ENCODE peak calls at places on chromosome X, in five cellular contexts. P is transverse colon, D is astrocyte of the spinal cord, J is AG09319, L is tibial nerve. H is an unnamed sample.

GRCh38 chrX:155745792-155746191 is 133.0 kb upstream of the TMLHE start:
- DNase-seq in P (peak), D (peak), J (no peak), L (no peak), H (no peak)

GRCh38 chrX:12791253-12792228 is at the start of gene PRPS2:
- DNase-seq in P (peak), L (peak), J (no peak), D (peak), H (no peak)

GRCh38 chrX:149284616-149285015 is 220.5 kb downstream of the IDS start:
- DNase-seq in J (no peak), P (no peak), L (no peak), D (no peak), H (no peak)

GRCh38 chrX:139967300-139967699 is 2.0 kb upstream of the CXorf66 start:
- DNase-seq in J (no peak), P (peak), L (no peak), D (no peak), H (no peak)

GRCh38 chrX:125203737-125204578 is 115.7 kb upstream of the TEX13C start:
- DNase-seq in L (no peak), J (no peak), D (peak), P (no peak), H (no peak)

GRCh38 chrX:116243039-116243438 is 72.5 kb downstream of the AGTR2 start:
- DNase-seq in J (no peak), P (no peak), D (no peak), L (no peak), H (no peak)

GRCh38 chrX:68498044-68498507 is 775 bp upstream of the YIPF6 start:
- DNase-seq in D (peak), P (no peak), L (no peak), J (no peak), H (no peak)

GRCh38 chrX:103774070-103774642 is 2.5 kb upstream of the PLP1 start:
- DNase-seq in L (no peak), J (no peak), D (peak), P (no peak), H (no peak)

GRCh38 chrX:154488336-154489075 is 1.9 kb downstream of the SLC10A3 start:
- DNase-seq in D (no peak), J (no peak), L (no peak), P (no peak), H (no peak)

GRCh38 chrX:77875372-77875771 is 19.9 kb downstream of the MAGT1 start:
- DNase-seq in L (no peak), J (no peak), D (no peak), P (no peak), H (no peak)

GRCh38 chrX:69555396-69556023 is 51.4 kb downstream of the NALF2 start:
- DNase-seq in D (no peak), L (no peak), P (no peak), J (no peak), H (no peak)

GRCh38 chrX:123859409-123859827 is 435 bp upstream of the XIAP start:
- DNase-seq in J (no peak), P (peak), D (no peak), L (peak), H (no peak)

GRCh38 chrX:352582-353314 is 34.0 kb downstream of the PPP2R3B start:
- DNase-seq in P (no peak), D (no peak), J (no peak), L (no peak), H (peak)

GRCh38 chrX:115639481-115639880 is 78.5 kb downstream of the PLS3 start:
- DNase-seq in J (no peak), D (no peak), P (no peak), L (no peak), H (no peak)

GRCh38 chrX:645024-645376 is 14.4 kb downstream of the SHOX start:
- DNase-seq in J (no peak), L (no peak), P (peak), D (no peak), H (no peak)

GRCh38 chrX:47637546-47638195 is 7.9 kb upstream of the CFP start:
- DNase-seq in L (no peak), J (no peak), P (peak), D (peak), H (no peak)

GRCh38 chrX:54042609-54043010 is 1.7 kb downstream of the PHF8 start:
- DNase-seq in L (peak), J (peak), D (peak), P (peak), H (no peak)

GRCh38 chrX:26071618-26072017 is 66.5 kb upstream of the MAGEB18 start:
- DNase-seq in D (no peak), L (no peak), P (no peak), J (no peak), H (peak)

GRCh38 chrX:129961180-129962083 is 21.0 kb upstream of the BCORL1 start:
- DNase-seq in L (no peak), D (no peak), P (peak), J (no peak), H (no peak)

GRCh38 chrX:48107717-48108116 is 22.7 kb upstream of the SPACA5B start:
- DNase-seq in D (no peak), P (no peak), J (no peak), L (no peak), H (no peak)

GRCh38 chrX:45710081-45710801 is 509.6 kb upstream of the DIPK2B start:
- DNase-seq in P (no peak), L (no peak), J (peak), D (peak), H (no peak)

GRCh38 chrX:34656842-34657780 is at the start of gene TMEM47:
- DNase-seq in L (peak), P (peak), D (peak), J (peak), H (peak)

GRCh38 chrX:132692526-132692925 is 203.7 kb upstream of the MBNL3 start:
- DNase-seq in P (no peak), D (no peak), L (no peak), J (no peak), H (no peak)

GRCh38 chrX:6307156-6307555 is 78.5 kb upstream of the NLGN4X start:
- DNase-seq in D (no peak), P (no peak), J (no peak), L (no peak), H (no peak)

GRCh38 chrX:115898382-115899001 is 272.1 kb upstream of the AGTR2 start:
- DNase-seq in L (no peak), D (peak), J (no peak), P (peak), H (no peak)

GRCh38 chrX:72128183-72128834 is 3.4 kb downstream of the RTL5 start:
- DNase-seq in D (no peak), J (no peak), P (no peak), L (no peak), H (no peak)

GRCh38 chrX:9374537-9374936 is 90.3 kb upstream of the TBL1X start:
- DNase-seq in D (no peak), L (no peak), J (no peak), P (peak), H (no peak)

GRCh38 chrX:16930392-16930791 is 16.1 kb upstream of the REPS2 start:
- DNase-seq in D (no peak), L (no peak), P (no peak), J (no peak), H (no peak)

GRCh38 chrX:24097741-24098140 is 43.0 kb downstream of the EIF2S3 start:
- DNase-seq in L (no peak), P (no peak), J (peak), D (no peak), H (no peak)

GRCh38 chrX:16839852-16840460 is 30.2 kb downstream of the RBBP7 start:
- DNase-seq in L (no peak), D (peak), J (peak), P (no peak), H (no peak)

GRCh38 chrX:72572248-72573157 is at the start of gene HDAC8:
- DNase-seq in P (peak), L (peak), J (peak), D (peak), H (no peak)

GRCh38 chrX:11269996-11270395 is 23.2 kb upstream of the AMELX start:
- DNase-seq in P (no peak), L (no peak), J (no peak), D (no peak), H (no peak)

GRCh38 chrX:120769576-120770341 is 105.9 kb downstream of the CT47B1 start:
- DNase-seq in L (no peak), J (peak), P (no peak), D (peak), H (no peak)

GRCh38 chrX:73765776-73766465 is 202.9 kb downstream of the CHIC1 start:
- DNase-seq in D (no peak), J (no peak), L (no peak), P (no peak), H (no peak)

GRCh38 chrX:47854474-47854873 is 17.8 kb downstream of the ZNF81 start:
- DNase-seq in J (no peak), D (peak), L (peak), P (peak), H (no peak)

GRCh38 chrX:16825306-16826035 is 39.2 kb downstream of the TXLNG start:
- DNase-seq in L (no peak), P (no peak), J (peak), D (no peak), H (no peak)

DNA sequence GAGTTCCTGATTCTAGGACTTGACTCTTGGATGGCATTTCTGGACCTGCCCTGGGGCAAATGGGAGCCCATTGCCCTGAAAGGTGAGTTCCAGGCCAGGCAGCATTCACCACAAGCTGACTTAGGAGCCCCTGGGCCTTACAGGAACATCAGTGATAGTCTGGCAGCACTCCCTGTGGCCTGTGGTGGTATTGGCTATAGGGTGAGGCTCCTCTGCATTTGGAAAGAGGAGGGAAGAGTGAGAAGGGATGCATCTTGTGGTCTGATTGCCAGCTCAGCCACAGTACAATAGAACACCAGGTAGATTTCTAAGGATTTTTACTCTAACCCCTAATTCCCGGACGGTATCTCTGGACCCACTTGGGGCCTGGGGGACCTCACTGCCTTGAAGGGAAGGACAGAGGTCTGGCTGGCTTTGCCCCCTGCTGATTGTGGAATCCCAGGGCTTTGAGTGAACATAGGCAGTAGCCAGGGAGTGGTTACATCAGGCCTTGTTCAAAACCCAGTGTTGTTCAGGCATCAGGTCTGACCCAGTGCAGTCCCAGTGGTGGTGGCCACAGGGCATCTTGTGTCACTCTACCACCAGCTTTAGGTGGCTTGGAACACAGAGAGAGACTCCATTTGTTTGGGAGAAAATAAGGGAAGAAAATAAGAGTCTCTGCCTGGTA is 32.9 kb downstream of the MAGED4 start:
- DNase-seq in D (no peak), P (no peak), L (no peak), J (no peak), H (no peak)
- TF ChIP-seq CTCF in D (no peak), P (no peak), L (no peak), J (no peak), H (peak)

GRCh38 chrX:22975786-22976185 is 24.0 kb upstream of the DDX53 start:
- DNase-seq in P (no peak), J (no peak), L (no peak), D (no peak), H (no peak)
- TF ChIP-seq CTCF in P (no peak), J (no peak), L (no peak), D (no peak), H (no peak)

DNA sequence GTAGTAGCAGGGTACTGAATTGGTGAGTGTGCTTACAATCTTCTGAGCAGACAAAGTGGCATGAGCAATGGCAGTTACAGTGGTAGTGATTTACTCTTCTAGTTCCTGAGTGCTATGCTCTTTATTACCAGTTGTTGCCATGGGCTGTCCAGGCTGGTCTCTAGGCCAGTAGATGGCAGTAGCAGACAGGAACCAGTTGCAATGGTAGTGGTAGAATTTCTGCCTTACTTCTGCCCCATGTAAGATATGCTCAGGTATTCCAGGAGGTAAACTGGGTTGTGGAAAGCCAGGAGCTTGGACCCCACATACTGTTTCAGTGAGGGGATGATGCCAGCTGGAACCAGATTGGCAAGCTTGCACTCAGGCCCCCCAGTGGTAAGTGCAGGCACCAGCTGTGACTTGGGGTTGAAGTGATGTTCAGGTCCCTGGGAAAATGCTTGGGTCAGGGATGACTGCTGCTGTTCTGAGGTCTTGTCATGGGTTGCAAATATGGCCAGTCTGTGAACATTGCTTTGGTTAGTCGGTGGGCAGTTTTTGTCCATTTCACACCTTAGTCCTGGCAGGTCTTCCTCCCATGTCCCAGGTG is 63.0 kb upstream of the ZXDB start:
- DNase-seq in P (no peak), D (no peak), J (no peak), L (no peak), H (no peak)
- TF ChIP-seq CTCF in P (no peak), D (no peak), J (peak), L (peak), H (peak)

DNA sequence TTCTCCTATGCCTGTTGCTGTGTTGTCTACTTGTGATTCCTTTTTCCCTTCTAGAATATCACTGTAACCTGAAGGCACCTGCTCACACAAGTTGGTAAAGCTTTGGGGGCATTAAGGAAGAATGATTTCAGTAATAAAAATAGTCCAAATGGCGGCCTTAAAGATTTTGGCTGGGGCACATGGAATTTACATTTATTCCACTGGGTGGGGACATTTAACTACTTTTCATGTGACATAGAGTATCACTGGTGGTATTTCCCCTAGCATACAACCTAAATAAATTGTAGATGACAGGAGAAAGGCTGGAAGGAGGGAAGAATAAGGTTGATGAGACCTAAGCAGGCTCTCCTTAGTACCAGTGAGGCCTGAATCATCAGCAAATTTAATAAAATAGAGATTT is 121.8 kb upstream of the EDA2R start:
- DNase-seq in L (no peak), D (no peak), P (no peak), J (no peak), H (no peak)
- TF ChIP-seq CTCF in L (no peak), D (no peak), P (no peak), J (no peak), H (peak)

DNA sequence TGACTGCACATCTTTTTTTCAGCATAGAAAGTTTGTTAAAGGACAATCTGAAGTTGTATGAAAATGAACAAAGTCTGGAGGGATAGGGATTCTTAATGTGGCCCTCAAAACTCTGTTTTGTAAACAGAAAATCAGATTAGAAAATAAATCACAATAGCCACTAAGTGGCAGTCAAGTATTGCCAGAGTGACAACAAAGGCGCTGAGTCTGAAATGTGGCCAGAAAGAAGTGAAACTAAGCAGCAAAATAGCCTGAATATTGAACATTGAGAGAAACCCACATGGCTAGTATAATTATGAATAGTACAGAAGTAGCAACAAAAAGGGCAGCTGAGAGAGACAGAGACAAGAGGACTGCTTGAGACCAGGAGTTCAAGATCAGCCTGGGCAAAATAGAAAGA is 81.1 kb upstream of the CT45A1 start:
- DNase-seq in D (no peak), L (no peak), J (no peak), P (no peak), H (no peak)
- TF ChIP-seq CTCF in D (no peak), L (no peak), J (no peak), P (no peak), H (no peak)

GRCh38 chrX:128800138-128800537 is 723.2 kb downstream of the SMARCA1 start:
- DNase-seq in P (no peak), L (no peak), D (no peak), J (no peak), H (no peak)
- TF ChIP-seq CTCF in P (no peak), L (no peak), D (no peak), J (no peak), H (peak)

DNA sequence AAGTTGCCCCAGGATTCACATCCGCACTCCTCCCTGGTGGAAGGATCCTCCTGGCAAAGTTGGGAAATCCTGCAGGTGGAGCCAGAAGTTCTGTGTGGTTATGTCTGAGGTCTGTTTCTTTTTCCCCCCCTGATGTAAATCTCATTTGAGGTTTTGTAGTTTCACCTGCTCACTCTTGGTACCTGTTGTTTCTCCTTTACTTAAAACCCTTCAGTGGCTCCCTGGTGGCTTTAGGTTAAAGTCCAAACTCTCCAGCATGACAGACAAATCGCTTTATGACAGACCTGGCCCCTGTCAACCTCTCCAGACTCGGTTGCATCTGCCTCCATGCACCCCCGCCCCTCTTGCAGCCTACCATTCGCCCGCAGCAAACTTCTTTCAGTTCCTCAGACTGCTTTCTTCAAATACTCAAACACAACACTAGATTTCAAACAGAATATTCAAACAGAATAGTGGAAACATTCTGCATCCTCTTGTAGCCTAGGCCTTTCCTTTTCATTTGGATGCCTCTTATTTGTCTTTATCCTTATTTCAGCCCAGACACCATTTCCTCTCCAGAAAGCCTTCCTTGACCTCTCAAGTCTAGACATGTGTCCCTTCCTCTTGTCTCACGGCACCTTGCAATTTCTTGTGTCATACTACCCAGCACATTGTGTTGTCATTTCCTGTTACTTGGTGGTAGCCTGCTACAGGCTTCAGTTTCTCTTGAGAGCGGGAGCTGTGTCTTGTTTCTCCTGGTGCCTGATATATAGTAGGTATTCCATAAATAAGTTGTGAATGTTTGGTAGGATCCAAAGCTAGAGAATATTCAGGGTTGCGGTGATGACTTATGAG is 24.8 kb downstream of the IL13RA1 start:
- DNase-seq in L (no peak), P (no peak), D (no peak), J (no peak), H (no peak)
- TF ChIP-seq CTCF in L (no peak), P (no peak), D (no peak), J (no peak), H (no peak)

DNA sequence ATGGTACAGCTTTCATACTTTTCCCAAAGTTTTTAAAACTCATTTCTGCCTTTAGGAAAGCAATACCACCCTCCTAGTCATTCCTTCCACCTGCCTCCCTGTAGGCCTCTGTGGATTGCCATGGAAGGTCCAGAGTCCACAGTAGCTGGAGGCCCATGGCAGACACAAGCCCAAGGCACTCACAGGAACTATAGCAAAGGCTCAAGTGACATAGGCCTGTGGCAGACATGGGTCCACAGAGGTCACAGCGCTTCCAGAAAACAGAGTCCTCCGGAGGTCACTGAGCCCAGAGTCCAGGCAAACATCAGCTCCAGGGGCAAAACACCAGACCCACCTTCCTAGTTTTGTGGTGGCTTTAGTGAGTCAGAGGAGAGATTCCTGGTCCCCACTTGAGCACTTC is 147.6 kb upstream of the ATP6AP2 start:
- DNase-seq in J (no peak), P (no peak), L (no peak), D (no peak), H (no peak)
- TF ChIP-seq CTCF in J (no peak), P (no peak), L (no peak), D (no peak), H (no peak)